ENCODE peak calls at places on chromosome 4, in six cellular contexts. One of them, this sample, is unnamed.

GRCh38 chr4:89836897-89837384 is at the start of gene SNCA:
- DNase-seq in activated CD8-positive, alpha-beta memory T cell treated with anti-CD3 and anti-CD28 coated beads for 48 hours: no peak
- DNase-seq in amniotic epithelial cell: peak; percentile 68
- DNase-seq in GM23248: peak; percentile 67
- DNase-seq in transverse colon: peak; percentile 33
- DNase-seq in NCI-H1105 treated with DMSO at 0.1 percent for 48 hours: peak; percentile 29
- DNase-seq in this sample: peak; percentile 54

GRCh38 chr4:186844059-186844681 is 120.5 kb upstream of the FAT1 start:
- DNase-seq in activated CD8-positive, alpha-beta memory T cell treated with anti-CD3 and anti-CD28 coated beads for 48 hours: no peak
- DNase-seq in amniotic epithelial cell: peak; percentile 61
- DNase-seq in GM23248: peak; percentile 71
- DNase-seq in transverse colon: no peak
- DNase-seq in NCI-H1105 treated with DMSO at 0.1 percent for 48 hours: no peak
- DNase-seq in this sample: no peak

GRCh38 chr4:70705856-70706461 is 15.8 kb upstream of the RUFY3 start:
- DNase-seq in activated CD8-positive, alpha-beta memory T cell treated with anti-CD3 and anti-CD28 coated beads for 48 hours: no peak
- DNase-seq in amniotic epithelial cell: no peak
- DNase-seq in GM23248: peak; percentile 56
- DNase-seq in transverse colon: no peak
- DNase-seq in NCI-H1105 treated with DMSO at 0.1 percent for 48 hours: no peak
- DNase-seq in this sample: no peak

GRCh38 chr4:104747635-104748034 is 252.9 kb upstream of the CXXC4 start:
- DNase-seq in activated CD8-positive, alpha-beta memory T cell treated with anti-CD3 and anti-CD28 coated beads for 48 hours: no peak
- DNase-seq in amniotic epithelial cell: peak; percentile 31
- DNase-seq in GM23248: no peak
- DNase-seq in transverse colon: no peak
- DNase-seq in NCI-H1105 treated with DMSO at 0.1 percent for 48 hours: no peak
- DNase-seq in this sample: no peak

GRCh38 chr4:122686709-122687108 is 45.8 kb upstream of the BBS12 start:
- DNase-seq in activated CD8-positive, alpha-beta memory T cell treated with anti-CD3 and anti-CD28 coated beads for 48 hours: no peak
- DNase-seq in amniotic epithelial cell: no peak
- DNase-seq in GM23248: no peak
- DNase-seq in transverse colon: no peak
- DNase-seq in NCI-H1105 treated with DMSO at 0.1 percent for 48 hours: no peak
- DNase-seq in this sample: no peak

GRCh38 chr4:71456841-71457240 is 118.0 kb downstream of the SLC4A4 start:
- DNase-seq in activated CD8-positive, alpha-beta memory T cell treated with anti-CD3 and anti-CD28 coated beads for 48 hours: no peak
- DNase-seq in amniotic epithelial cell: peak; percentile 93
- DNase-seq in GM23248: peak; percentile 97
- DNase-seq in transverse colon: no peak
- DNase-seq in NCI-H1105 treated with DMSO at 0.1 percent for 48 hours: no peak
- DNase-seq in this sample: no peak

GRCh38 chr4:128572778-128573241 is 236.7 kb upstream of the JADE1 start:
- DNase-seq in activated CD8-positive, alpha-beta memory T cell treated with anti-CD3 and anti-CD28 coated beads for 48 hours: no peak
- DNase-seq in amniotic epithelial cell: no peak
- DNase-seq in GM23248: no peak
- DNase-seq in transverse colon: no peak
- DNase-seq in NCI-H1105 treated with DMSO at 0.1 percent for 48 hours: no peak
- DNase-seq in this sample: no peak

GRCh38 chr4:155738548-155738947 is 20.3 kb upstream of the GUCY1B1 start:
- DNase-seq in activated CD8-positive, alpha-beta memory T cell treated with anti-CD3 and anti-CD28 coated beads for 48 hours: no peak
- DNase-seq in amniotic epithelial cell: peak; percentile 94
- DNase-seq in GM23248: peak; percentile 71
- DNase-seq in transverse colon: no peak
- DNase-seq in NCI-H1105 treated with DMSO at 0.1 percent for 48 hours: no peak
- DNase-seq in this sample: no peak

GRCh38 chr4:79249879-79250503 is 75.9 kb downstream of the NAA11 start:
- DNase-seq in activated CD8-positive, alpha-beta memory T cell treated with anti-CD3 and anti-CD28 coated beads for 48 hours: no peak
- DNase-seq in amniotic epithelial cell: no peak
- DNase-seq in GM23248: no peak
- DNase-seq in transverse colon: no peak
- DNase-seq in NCI-H1105 treated with DMSO at 0.1 percent for 48 hours: no peak
- DNase-seq in this sample: no peak

GRCh38 chr4:848307-848691 is 22.4 kb upstream of the CPLX1 start:
- DNase-seq in activated CD8-positive, alpha-beta memory T cell treated with anti-CD3 and anti-CD28 coated beads for 48 hours: no peak
- DNase-seq in amniotic epithelial cell: no peak
- DNase-seq in GM23248: no peak
- DNase-seq in transverse colon: no peak
- DNase-seq in NCI-H1105 treated with DMSO at 0.1 percent for 48 hours: no peak
- DNase-seq in this sample: no peak

GRCh38 chr4:3777669-3778068 is 11.5 kb downstream of the ADRA2C start:
- DNase-seq in activated CD8-positive, alpha-beta memory T cell treated with anti-CD3 and anti-CD28 coated beads for 48 hours: no peak
- DNase-seq in amniotic epithelial cell: no peak
- DNase-seq in GM23248: no peak
- DNase-seq in transverse colon: no peak
- DNase-seq in NCI-H1105 treated with DMSO at 0.1 percent for 48 hours: no peak
- DNase-seq in this sample: no peak

GRCh38 chr4:4726051-4726450 is 133.4 kb upstream of the MSX1 start:
- DNase-seq in activated CD8-positive, alpha-beta memory T cell treated with anti-CD3 and anti-CD28 coated beads for 48 hours: no peak
- DNase-seq in amniotic epithelial cell: no peak
- DNase-seq in GM23248: no peak
- DNase-seq in transverse colon: no peak
- DNase-seq in NCI-H1105 treated with DMSO at 0.1 percent for 48 hours: no peak
- DNase-seq in this sample: no peak

GRCh38 chr4:87985097-87985886 is 9.8 kb downstream of the SPP1 start:
- DNase-seq in activated CD8-positive, alpha-beta memory T cell treated with anti-CD3 and anti-CD28 coated beads for 48 hours: no peak
- DNase-seq in amniotic epithelial cell: peak; percentile 38
- DNase-seq in GM23248: peak; percentile 63
- DNase-seq in transverse colon: peak; percentile 44
- DNase-seq in NCI-H1105 treated with DMSO at 0.1 percent for 48 hours: peak; percentile 37
- DNase-seq in this sample: no peak

GRCh38 chr4:76212851-76213414 is 691 bp downstream of the SCARB2 start:
- DNase-seq in activated CD8-positive, alpha-beta memory T cell treated with anti-CD3 and anti-CD28 coated beads for 48 hours: no peak
- DNase-seq in amniotic epithelial cell: peak; percentile 46
- DNase-seq in GM23248: peak; percentile 61
- DNase-seq in transverse colon: peak; percentile 52
- DNase-seq in NCI-H1105 treated with DMSO at 0.1 percent for 48 hours: no peak
- DNase-seq in this sample: peak; percentile 40

GRCh38 chr4:151462554-151462953 is 53.6 kb downstream of the FHIP1A start:
- DNase-seq in activated CD8-positive, alpha-beta memory T cell treated with anti-CD3 and anti-CD28 coated beads for 48 hours: no peak
- DNase-seq in amniotic epithelial cell: no peak
- DNase-seq in GM23248: no peak
- DNase-seq in transverse colon: no peak
- DNase-seq in NCI-H1105 treated with DMSO at 0.1 percent for 48 hours: no peak
- DNase-seq in this sample: no peak

GRCh38 chr4:41144812-41145211 is 69.5 kb downstream of the APBB2 start:
- DNase-seq in activated CD8-positive, alpha-beta memory T cell treated with anti-CD3 and anti-CD28 coated beads for 48 hours: no peak
- DNase-seq in amniotic epithelial cell: no peak
- DNase-seq in GM23248: peak; percentile 12
- DNase-seq in transverse colon: no peak
- DNase-seq in NCI-H1105 treated with DMSO at 0.1 percent for 48 hours: no peak
- DNase-seq in this sample: no peak

GRCh38 chr4:70895405-70895804 is 6.8 kb upstream of the MOB1B start:
- DNase-seq in activated CD8-positive, alpha-beta memory T cell treated with anti-CD3 and anti-CD28 coated beads for 48 hours: no peak
- DNase-seq in amniotic epithelial cell: no peak
- DNase-seq in GM23248: peak; percentile 43
- DNase-seq in transverse colon: no peak
- DNase-seq in NCI-H1105 treated with DMSO at 0.1 percent for 48 hours: no peak
- DNase-seq in this sample: no peak

GRCh38 chr4:55291227-55291629 is 54.8 kb upstream of the SRD5A3 start:
- DNase-seq in activated CD8-positive, alpha-beta memory T cell treated with anti-CD3 and anti-CD28 coated beads for 48 hours: no peak
- DNase-seq in amniotic epithelial cell: peak; percentile 4
- DNase-seq in GM23248: peak; percentile 36
- DNase-seq in transverse colon: no peak
- DNase-seq in NCI-H1105 treated with DMSO at 0.1 percent for 48 hours: no peak
- DNase-seq in this sample: no peak

GRCh38 chr4:83201761-83202160 is 82.8 kb downstream of the COQ2 start:
- DNase-seq in activated CD8-positive, alpha-beta memory T cell treated with anti-CD3 and anti-CD28 coated beads for 48 hours: no peak
- DNase-seq in amniotic epithelial cell: no peak
- DNase-seq in GM23248: no peak
- DNase-seq in transverse colon: no peak
- DNase-seq in NCI-H1105 treated with DMSO at 0.1 percent for 48 hours: no peak
- DNase-seq in this sample: no peak

GRCh38 chr4:3320361-3321023 is 27.7 kb downstream of the RGS12 start:
- DNase-seq in activated CD8-positive, alpha-beta memory T cell treated with anti-CD3 and anti-CD28 coated beads for 48 hours: no peak
- DNase-seq in amniotic epithelial cell: no peak
- DNase-seq in GM23248: no peak
- DNase-seq in transverse colon: no peak
- DNase-seq in NCI-H1105 treated with DMSO at 0.1 percent for 48 hours: no peak
- DNase-seq in this sample: peak; percentile 29

GRCh38 chr4:113435893-113436292 is 325.6 kb downstream of the CAMK2D start:
- DNase-seq in activated CD8-positive, alpha-beta memory T cell treated with anti-CD3 and anti-CD28 coated beads for 48 hours: no peak
- DNase-seq in amniotic epithelial cell: peak; percentile 73
- DNase-seq in GM23248: peak; percentile 92
- DNase-seq in transverse colon: no peak
- DNase-seq in NCI-H1105 treated with DMSO at 0.1 percent for 48 hours: no peak
- DNase-seq in this sample: no peak

GRCh38 chr4:148405161-148405893 is 36.9 kb downstream of the NR3C2 start:
- DNase-seq in activated CD8-positive, alpha-beta memory T cell treated with anti-CD3 and anti-CD28 coated beads for 48 hours: no peak
- DNase-seq in amniotic epithelial cell: no peak
- DNase-seq in GM23248: no peak
- DNase-seq in transverse colon: no peak
- DNase-seq in NCI-H1105 treated with DMSO at 0.1 percent for 48 hours: no peak
- DNase-seq in this sample: no peak

GRCh38 chr4:140061194-140061593 is 92.8 kb downstream of the MAML3 start:
- DNase-seq in activated CD8-positive, alpha-beta memory T cell treated with anti-CD3 and anti-CD28 coated beads for 48 hours: no peak
- DNase-seq in amniotic epithelial cell: peak; percentile 82
- DNase-seq in GM23248: no peak
- DNase-seq in transverse colon: no peak
- DNase-seq in NCI-H1105 treated with DMSO at 0.1 percent for 48 hours: no peak
- DNase-seq in this sample: no peak

GRCh38 chr4:166989886-166990285 is 244.4 kb downstream of the SPOCK3 start:
- DNase-seq in activated CD8-positive, alpha-beta memory T cell treated with anti-CD3 and anti-CD28 coated beads for 48 hours: no peak
- DNase-seq in amniotic epithelial cell: no peak
- DNase-seq in GM23248: no peak
- DNase-seq in transverse colon: no peak
- DNase-seq in NCI-H1105 treated with DMSO at 0.1 percent for 48 hours: no peak
- DNase-seq in this sample: no peak

GRCh38 chr4:23153076-23153475 is 460.3 kb downstream of the GBA3 start:
- DNase-seq in activated CD8-positive, alpha-beta memory T cell treated with anti-CD3 and anti-CD28 coated beads for 48 hours: no peak
- DNase-seq in amniotic epithelial cell: no peak
- DNase-seq in GM23248: peak; percentile 2
- DNase-seq in transverse colon: no peak
- DNase-seq in NCI-H1105 treated with DMSO at 0.1 percent for 48 hours: no peak
- DNase-seq in this sample: no peak

GRCh38 chr4:176988226-176988625 is 195.5 kb upstream of the VEGFC start:
- DNase-seq in activated CD8-positive, alpha-beta memory T cell treated with anti-CD3 and anti-CD28 coated beads for 48 hours: no peak
- DNase-seq in amniotic epithelial cell: peak; percentile 95
- DNase-seq in GM23248: peak; percentile 99
- DNase-seq in transverse colon: no peak
- DNase-seq in NCI-H1105 treated with DMSO at 0.1 percent for 48 hours: no peak
- DNase-seq in this sample: no peak

GRCh38 chr4:119977546-119977945 is 89.1 kb downstream of the MAD2L1 start:
- DNase-seq in activated CD8-positive, alpha-beta memory T cell treated with anti-CD3 and anti-CD28 coated beads for 48 hours: no peak
- DNase-seq in amniotic epithelial cell: no peak
- DNase-seq in GM23248: no peak
- DNase-seq in transverse colon: no peak
- DNase-seq in NCI-H1105 treated with DMSO at 0.1 percent for 48 hours: no peak
- DNase-seq in this sample: no peak

GRCh38 chr4:171582961-171583581 is 230.1 kb upstream of the GALNTL6 start:
- DNase-seq in activated CD8-positive, alpha-beta memory T cell treated with anti-CD3 and anti-CD28 coated beads for 48 hours: no peak
- DNase-seq in amniotic epithelial cell: no peak
- DNase-seq in GM23248: no peak
- DNase-seq in transverse colon: no peak
- DNase-seq in NCI-H1105 treated with DMSO at 0.1 percent for 48 hours: no peak
- DNase-seq in this sample: no peak

GRCh38 chr4:1381944-1382541 is 24.2 kb downstream of the NKX1-1 start:
- DNase-seq in activated CD8-positive, alpha-beta memory T cell treated with anti-CD3 and anti-CD28 coated beads for 48 hours: no peak
- DNase-seq in amniotic epithelial cell: no peak
- DNase-seq in GM23248: no peak
- DNase-seq in transverse colon: no peak
- DNase-seq in NCI-H1105 treated with DMSO at 0.1 percent for 48 hours: no peak
- DNase-seq in this sample: no peak

GRCh38 chr4:188372051-188372450 is 232.8 kb downstream of the TRIML1 start:
- DNase-seq in activated CD8-positive, alpha-beta memory T cell treated with anti-CD3 and anti-CD28 coated beads for 48 hours: no peak
- DNase-seq in amniotic epithelial cell: no peak
- DNase-seq in GM23248: peak; percentile 5
- DNase-seq in transverse colon: no peak
- DNase-seq in NCI-H1105 treated with DMSO at 0.1 percent for 48 hours: no peak
- DNase-seq in this sample: no peak

GRCh38 chr4:141768954-141769353 is 132.6 kb downstream of the IL15 start:
- DNase-seq in activated CD8-positive, alpha-beta memory T cell treated with anti-CD3 and anti-CD28 coated beads for 48 hours: no peak
- DNase-seq in amniotic epithelial cell: peak; percentile 23
- DNase-seq in GM23248: peak; percentile 89
- DNase-seq in transverse colon: no peak
- DNase-seq in NCI-H1105 treated with DMSO at 0.1 percent for 48 hours: no peak
- DNase-seq in this sample: no peak

GRCh38 chr4:27088491-27088890 is 227.8 kb downstream of the STIM2 start:
- DNase-seq in activated CD8-positive, alpha-beta memory T cell treated with anti-CD3 and anti-CD28 coated beads for 48 hours: no peak
- DNase-seq in amniotic epithelial cell: no peak
- DNase-seq in GM23248: no peak
- DNase-seq in transverse colon: no peak
- DNase-seq in NCI-H1105 treated with DMSO at 0.1 percent for 48 hours: no peak
- DNase-seq in this sample: no peak

GRCh38 chr4:163164591-163164990 is 2.1 kb downstream of the NAF1 start:
- DNase-seq in activated CD8-positive, alpha-beta memory T cell treated with anti-CD3 and anti-CD28 coated beads for 48 hours: no peak
- DNase-seq in amniotic epithelial cell: peak; percentile 57
- DNase-seq in GM23248: peak; percentile 39
- DNase-seq in transverse colon: no peak
- DNase-seq in NCI-H1105 treated with DMSO at 0.1 percent for 48 hours: no peak
- DNase-seq in this sample: no peak

GRCh38 chr4:80182237-80182866 is 15.0 kb upstream of the PRDM8 start:
- DNase-seq in activated CD8-positive, alpha-beta memory T cell treated with anti-CD3 and anti-CD28 coated beads for 48 hours: no peak
- DNase-seq in amniotic epithelial cell: no peak
- DNase-seq in GM23248: peak; percentile 13
- DNase-seq in transverse colon: no peak
- DNase-seq in NCI-H1105 treated with DMSO at 0.1 percent for 48 hours: no peak
- DNase-seq in this sample: no peak

GRCh38 chr4:169810325-169811323 is 52.9 kb upstream of the HPF1 start:
- DNase-seq in activated CD8-positive, alpha-beta memory T cell treated with anti-CD3 and anti-CD28 coated beads for 48 hours: no peak
- DNase-seq in amniotic epithelial cell: peak; percentile 77
- DNase-seq in GM23248: peak; percentile 82
- DNase-seq in transverse colon: peak; percentile 10
- DNase-seq in NCI-H1105 treated with DMSO at 0.1 percent for 48 hours: peak; percentile 61
- DNase-seq in this sample: no peak

GRCh38 chr4:46441116-46441859 is 51.4 kb upstream of the GABRA2 start:
- DNase-seq in activated CD8-positive, alpha-beta memory T cell treated with anti-CD3 and anti-CD28 coated beads for 48 hours: no peak
- DNase-seq in amniotic epithelial cell: peak; percentile 6
- DNase-seq in GM23248: no peak
- DNase-seq in transverse colon: no peak
- DNase-seq in NCI-H1105 treated with DMSO at 0.1 percent for 48 hours: no peak
- DNase-seq in this sample: no peak

GRCh38 chr4:185590982-185591381 is 55.7 kb upstream of the PDLIM3 start:
- DNase-seq in activated CD8-positive, alpha-beta memory T cell treated with anti-CD3 and anti-CD28 coated beads for 48 hours: no peak
- DNase-seq in amniotic epithelial cell: no peak
- DNase-seq in GM23248: no peak
- DNase-seq in transverse colon: no peak
- DNase-seq in NCI-H1105 treated with DMSO at 0.1 percent for 48 hours: no peak
- DNase-seq in this sample: no peak

GRCh38 chr4:16123356-16124084 is 39.7 kb upstream of the PROM1 start:
- DNase-seq in activated CD8-positive, alpha-beta memory T cell treated with anti-CD3 and anti-CD28 coated beads for 48 hours: no peak
- DNase-seq in amniotic epithelial cell: no peak
- DNase-seq in GM23248: no peak
- DNase-seq in transverse colon: no peak
- DNase-seq in NCI-H1105 treated with DMSO at 0.1 percent for 48 hours: peak; percentile 96
- DNase-seq in this sample: no peak

GRCh38 chr4:71113294-71113693 is 119.8 kb downstream of the DCK start:
- DNase-seq in activated CD8-positive, alpha-beta memory T cell treated with anti-CD3 and anti-CD28 coated beads for 48 hours: no peak
- DNase-seq in amniotic epithelial cell: no peak
- DNase-seq in GM23248: no peak
- DNase-seq in transverse colon: peak; percentile 26
- DNase-seq in NCI-H1105 treated with DMSO at 0.1 percent for 48 hours: no peak
- DNase-seq in this sample: no peak